ENCODE peak calls at places on chromosomes 11 and 22, in four cellular contexts. S is fibroblast of lung, G is vagina, U is tibial artery. F is an unnamed sample.

GRCh38 chr11:129894281-129895125 is 875 bp downstream of the NFRKB start:
- DNase-seq in S (peak), G (no peak), U (no peak), F (peak)

GRCh38 chr11:355581-356458 is 13.5 kb upstream of the B4GALNT4 start:
- DNase-seq in S (peak), G (peak), U (peak), F (peak)

GRCh38 chr11:35158371-35159081 is 19.6 kb downstream of the CD44 start:
- DNase-seq in S (peak), G (no peak), U (no peak), F (no peak)

GRCh38 chr11:126968915-126969314 is 31.7 kb downstream of the KIRREL3 start:
- DNase-seq in S (no peak), G (no peak), U (no peak), F (no peak)

GRCh38 chr11:726278-726915 is 20.4 kb downstream of the EPS8L2 start:
- DNase-seq in S (no peak), G (peak), U (peak), F (peak)

GRCh38 chr22:49599039-49599438 is 228.6 kb downstream of the BRD1 start:
- DNase-seq in S (no peak), G (no peak), U (peak), F (no peak)

GRCh38 chr11:111449696-111450479 is 62.3 kb downstream of the BTG4 start:
- DNase-seq in S (no peak), G (no peak), U (no peak), F (no peak)

GRCh38 chr11:66768088-66768521 is 39.1 kb upstream of the SPTBN2 start:
- DNase-seq in S (peak), G (no peak), U (no peak), F (no peak)

GRCh38 chr11:11984563-11984962 is 23.9 kb downstream of the DKK3 start:
- DNase-seq in S (no peak), G (no peak), U (no peak), F (no peak)

GRCh38 chr11:61811831-61812230 is 5.0 kb downstream of the FADS1 start:
- DNase-seq in S (no peak), G (no peak), U (no peak), F (no peak)

GRCh38 chr11:121425818-121426217 is 26.3 kb upstream of the SORL1 start:
- DNase-seq in S (no peak), G (no peak), U (no peak), F (no peak)

GRCh38 chr11:24372491-24372890 is 124.4 kb upstream of the LUZP2 start:
- DNase-seq in S (no peak), G (no peak), U (no peak), F (no peak)

GRCh38 chr11:75428301-75428724 is 4.7 kb downstream of the KLHL35 start:
- DNase-seq in S (peak), G (no peak), U (peak), F (peak)

GRCh38 chr22:39661842-39662676 is 91.5 kb downstream of the CACNA1I start:
- DNase-seq in S (no peak), G (no peak), U (no peak), F (no peak)

GRCh38 chr22:44450503-44450902 is 47.5 kb downstream of the RTL6 start:
- DNase-seq in S (no peak), G (no peak), U (no peak), F (no peak)

GRCh38 chr11:933936-934335 is 8.3 kb downstream of the AP2A2 start:
- DNase-seq in S (no peak), G (no peak), U (no peak), F (no peak)

GRCh38 chr22:36055376-36056310 is 27.0 kb upstream of the RBFOX2 start:
- DNase-seq in S (peak), G (no peak), U (no peak), F (no peak)

GRCh38 chr22:22833488-22833887 is 54.1 kb upstream of the IGLL5 start:
- DNase-seq in S (no peak), G (no peak), U (no peak), F (no peak)

GRCh38 chr11:19872526-19873135 is 160.0 kb downstream of the NAV2 start:
- DNase-seq in S (no peak), G (no peak), U (no peak), F (no peak)

GRCh38 chr11:77609234-77609633 is 19.5 kb downstream of the AQP11 start:
- DNase-seq in S (no peak), G (no peak), U (no peak), F (no peak)

GRCh38 chr22:32745251-32745995 is 56.1 kb upstream of the TIMP3 start:
- DNase-seq in S (peak), G (no peak), U (no peak), F (no peak)

GRCh38 chr22:27348634-27349033 is 452.9 kb downstream of the MN1 start:
- DNase-seq in S (peak), G (no peak), U (no peak), F (no peak)

GRCh38 chr22:48498526-48499331 is 1328.9 kb downstream of the BRD1 start:
- DNase-seq in S (no peak), G (no peak), U (no peak), F (no peak)

GRCh38 chr11:118260353-118260752 is 3.7 kb downstream of the MPZL2 start:
- DNase-seq in S (no peak), G (no peak), U (no peak), F (no peak)

GRCh38 chr22:43320943-43321900 is 21.9 kb downstream of the SCUBE1 start:
- DNase-seq in S (no peak), G (no peak), U (no peak), F (no peak)

GRCh38 chr11:117610045-117610444 is 187.0 kb downstream of the DSCAML1 start:
- DNase-seq in S (no peak), G (no peak), U (no peak), F (peak)

GRCh38 chr11:25529572-25529971 is 802.4 kb upstream of the ANO3 start:
- DNase-seq in S (no peak), G (no peak), U (no peak), F (no peak)

GRCh38 chr11:35484435-35484834 is 41.0 kb downstream of the PAMR1 start:
- DNase-seq in S (peak), G (no peak), U (no peak), F (no peak)

GRCh38 chr22:24105661-24106060 is 75.6 kb upstream of the SUSD2 start:
- DNase-seq in S (no peak), G (no peak), U (no peak), F (no peak)

GRCh38 chr11:101390539-101390938 is 193.3 kb downstream of the TRPC6 start:
- DNase-seq in S (peak), G (no peak), U (no peak), F (no peak)

GRCh38 chr22:29346659-29347058 is 31.2 kb upstream of the RASL10A start:
- DNase-seq in S (no peak), G (no peak), U (no peak), F (no peak)

GRCh38 chr22:26542831-26543230 is 30.6 kb upstream of the TFIP11 start:
- DNase-seq in S (no peak), G (no peak), U (no peak), F (no peak)

GRCh38 chr22:35454416-35455054 is 54.6 kb downstream of the MCM5 start:
- DNase-seq in S (peak), G (no peak), U (no peak), F (no peak)

GRCh38 chr22:38347181-38347943 is 30.1 kb upstream of the CSNK1E start:
- DNase-seq in S (no peak), G (peak), U (peak), F (no peak)

GRCh38 chr22:22060200-22061084 is 77.9 kb upstream of the TOP3B start:
- DNase-seq in S (peak), G (no peak), U (no peak), F (peak)

GRCh38 chr22:50734343-50734771 is 3.6 kb upstream of the ACR start:
- DNase-seq in S (no peak), G (no peak), U (no peak), F (no peak)

GRCh38 chr22:50734986-50735738 is 2.8 kb upstream of the ACR start:
- DNase-seq in S (no peak), G (no peak), U (peak), F (no peak)

GRCh38 chr22:50732681-50733080 is 5.3 kb upstream of the ACR start:
- DNase-seq in S (no peak), G (no peak), U (no peak), F (no peak)

GRCh38 chr22:50731811-50732624 is 6.0 kb upstream of the ACR start:
- DNase-seq in S (peak), G (no peak), U (peak), F (peak)

DNA sequence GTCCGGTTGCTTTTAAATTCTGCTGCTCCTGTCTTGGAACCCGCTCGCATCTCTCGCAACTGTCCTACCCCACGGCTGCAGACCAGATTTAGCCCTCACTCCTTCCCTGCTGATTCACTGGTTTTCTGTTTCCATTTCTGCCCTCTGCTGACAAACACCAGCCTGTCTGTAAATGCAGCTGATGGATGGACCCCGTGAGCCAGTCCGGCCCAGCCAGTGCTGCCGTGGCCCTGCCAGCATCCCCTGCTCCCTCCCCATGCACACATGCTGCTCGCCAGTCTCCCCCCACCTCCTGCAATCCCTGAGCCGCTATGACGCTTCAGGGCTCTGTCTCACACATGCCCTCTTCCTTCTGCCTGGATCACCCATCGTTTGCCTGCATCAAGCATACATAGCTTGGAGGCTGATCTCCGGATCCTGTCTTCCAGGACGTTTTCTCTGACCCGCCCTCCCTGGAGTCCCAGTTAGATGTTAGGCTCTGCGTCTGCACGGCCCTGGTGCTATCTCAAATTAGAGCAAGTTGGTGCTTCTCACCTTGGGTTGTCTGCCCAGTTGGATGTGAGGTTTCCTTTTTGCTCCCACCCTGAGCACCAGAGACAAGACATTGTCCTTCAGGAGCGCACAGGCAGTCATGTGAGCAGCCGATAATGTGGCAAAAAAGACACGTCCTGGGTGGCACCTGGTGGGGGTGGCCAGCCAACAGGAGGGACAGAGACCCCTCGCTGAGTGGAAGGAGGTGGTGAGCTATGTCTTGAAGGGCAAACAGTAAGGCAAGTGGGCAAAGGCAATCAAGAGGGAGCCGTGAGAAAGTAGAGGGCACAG is 4.3 kb upstream of the ACR start:
- DNase-seq in S (peak), G (no peak), U (peak), F (no peak)
- TF ChIP-seq CTCF in S (no peak), G (no peak), U (no peak), F (no peak)

GRCh38 chr11:70419307-70420007 is 21.1 kb downstream of the CTTN start:
- DNase-seq in S (no peak), G (no peak), U (no peak), F (no peak)

GRCh38 chr11:70422692-70423522 is 24.6 kb downstream of the CTTN start:
- DNase-seq in S (no peak), G (no peak), U (no peak), F (no peak)

GRCh38 chr11:70420008-70420464 is 21.7 kb downstream of the CTTN start:
- DNase-seq in S (peak), G (no peak), U (no peak), F (no peak)

GRCh38 chr11:70420496-70420895 is 22.2 kb downstream of the CTTN start:
- DNase-seq in S (no peak), G (no peak), U (no peak), F (no peak)

GRCh38 chr11:70421123-70421522 is 22.8 kb downstream of the CTTN start:
- DNase-seq in S (no peak), G (no peak), U (no peak), F (no peak)
- TF ChIP-seq CTCF in S (no peak), G (no peak), U (no peak), F (no peak)

DNA sequence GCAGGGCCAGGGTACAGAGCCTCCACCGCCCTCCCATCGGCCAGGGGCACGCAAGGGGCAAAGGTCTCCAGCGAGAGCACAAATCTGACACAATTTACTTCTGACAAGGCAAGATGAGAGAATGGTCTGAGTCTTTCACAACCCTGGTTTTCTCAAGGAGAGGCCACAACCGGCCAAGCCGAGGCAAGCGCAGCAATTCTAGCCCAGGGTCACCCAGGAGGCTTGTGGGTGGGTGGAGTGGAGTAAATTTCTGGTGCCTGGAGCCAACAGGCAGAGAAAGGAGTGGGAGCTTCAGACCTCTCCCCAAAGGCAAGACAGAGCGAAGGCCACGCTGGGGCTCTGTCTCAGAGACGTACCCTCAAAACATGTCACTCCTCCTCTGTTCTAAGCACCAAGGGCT is 9.3 kb downstream of the LARGE2 start:
- DNase-seq in S (no peak), G (no peak), U (peak), F (no peak)
- TF ChIP-seq CTCF in S (no peak), G (no peak), U (no peak), F (no peak)

GRCh38 chr11:112975493-112975892 is 14.3 kb downstream of the NCAM1 start:
- DNase-seq in S (no peak), G (no peak), U (no peak), F (no peak)
- TF ChIP-seq CTCF in S (no peak), G (no peak), U (no peak), F (no peak)

GRCh38 chr11:125429174-125429707 is 66.8 kb downstream of the FEZ1 start:
- DNase-seq in S (peak), G (no peak), U (no peak), F (peak)
- TF ChIP-seq CTCF in S (peak), G (no peak), U (peak), F (peak)

GRCh38 chr11:58923300-58923788 is 15.9 kb upstream of the GLYATL1 start:
- DNase-seq in S (peak), G (no peak), U (no peak), F (peak)
- TF ChIP-seq CTCF in S (peak), G (no peak), U (no peak), F (peak)

GRCh38 chr11:123193742-123194141 is 1.3 kb downstream of the CLMP start:
- DNase-seq in S (no peak), G (no peak), U (no peak), F (no peak)
- TF ChIP-seq CTCF in S (no peak), G (no peak), U (no peak), F (no peak)

GRCh38 chr11:29022676-29023075 is 914.5 kb downstream of the METTL15 start:
- DNase-seq in S (no peak), G (no peak), U (no peak), F (no peak)

GRCh38 chr11:29018631-29019030 is 910.4 kb downstream of the METTL15 start:
- DNase-seq in S (peak), G (no peak), U (no peak), F (no peak)

GRCh38 chr11:29017941-29018340 is 909.8 kb downstream of the METTL15 start:
- DNase-seq in S (no peak), G (no peak), U (no peak), F (no peak)

GRCh38 chr11:29024386-29024785 is 916.2 kb downstream of the METTL15 start:
- DNase-seq in S (peak), G (no peak), U (no peak), F (no peak)

GRCh38 chr11:29019960-29020683 is 911.9 kb downstream of the METTL15 start:
- DNase-seq in S (peak), G (no peak), U (no peak), F (no peak)
- TF ChIP-seq CTCF in S (peak), G (no peak), U (no peak), F (no peak)

GRCh38 chr11:30120045-30120589 is 103.3 kb upstream of the KCNA4 start:
- DNase-seq in S (no peak), G (no peak), U (no peak), F (no peak)

GRCh38 chr11:30128269-30128932 is 102.4 kb upstream of the FSHB start:
- DNase-seq in S (peak), G (no peak), U (no peak), F (peak)

DNA sequence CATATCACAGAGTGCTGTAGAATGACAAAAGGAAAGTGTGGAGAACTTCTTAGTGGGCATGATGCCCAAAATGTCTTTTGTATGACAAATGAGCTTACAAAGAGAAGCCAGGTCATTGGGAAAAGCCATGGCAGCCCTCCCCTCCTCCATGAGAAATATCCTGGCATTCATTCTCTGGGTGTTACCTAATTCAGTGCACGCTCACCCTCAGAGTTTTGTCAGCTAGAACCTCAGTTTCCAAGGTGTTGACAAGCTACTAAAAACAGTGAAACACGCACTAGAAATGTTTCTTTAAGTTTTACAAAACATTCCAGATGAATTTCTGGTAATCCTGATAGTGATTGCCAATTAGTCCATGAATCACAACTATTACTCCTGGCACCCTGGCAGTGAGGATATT is 105.4 kb upstream of the FSHB start:
- DNase-seq in S (no peak), G (no peak), U (no peak), F (no peak)
- TF ChIP-seq CTCF in S (no peak), G (no peak), U (no peak), F (no peak)

DNA sequence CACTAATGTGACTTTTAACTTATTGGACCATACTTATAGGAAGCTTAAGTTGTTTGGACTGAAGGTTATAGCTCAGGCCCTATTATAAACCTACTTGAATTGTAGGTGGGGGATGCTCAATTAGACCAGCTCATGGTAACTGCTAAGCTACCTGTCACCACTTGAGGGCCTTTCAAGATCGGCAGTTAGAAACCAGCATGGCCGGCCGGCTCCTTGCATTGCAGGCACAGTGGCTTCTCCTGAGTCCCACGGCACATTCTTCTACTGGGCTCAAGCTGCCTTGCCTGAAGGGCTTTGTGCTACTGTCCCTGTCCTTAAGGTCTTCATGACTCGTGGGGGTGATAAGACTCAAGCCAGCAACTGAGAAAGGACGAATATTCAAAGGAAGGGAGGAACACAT is 70.8 kb downstream of the TBC1D22A start:
- DNase-seq in S (no peak), G (peak), U (no peak), F (no peak)
- TF ChIP-seq CTCF in S (peak), G (no peak), U (no peak), F (no peak)